ENCODE peak calls at places on chromosomes 5 and 9, in six cellular contexts. One of them, this sample, is unnamed.

GRCh38 chr5:171697591-171698102 is 88.0 kb upstream of the SMIM23 start:
- DNase-seq in nephron progenitor cell: no peak
- DNase-seq in aorta: no peak
- DNase-seq in AML-193: no peak
- DNase-seq in T follicular helper cell: no peak
- DNase-seq in CD4-positive, alpha-beta T cell: no peak
- DNase-seq in this sample: no peak

GRCh38 chr5:139911425-139912120 is 116.0 kb downstream of the PSD2 start:
- DNase-seq in nephron progenitor cell: no peak
- DNase-seq in T follicular helper cell: no peak
- DNase-seq in AML-193: no peak
- DNase-seq in aorta: no peak
- DNase-seq in CD4-positive, alpha-beta T cell: no peak
- DNase-seq in this sample: no peak

GRCh38 chr9:17065062-17065461 is 69.8 kb upstream of the CNTLN start:
- DNase-seq in nephron progenitor cell: no peak
- DNase-seq in AML-193: no peak
- DNase-seq in aorta: no peak
- DNase-seq in T follicular helper cell: no peak
- DNase-seq in CD4-positive, alpha-beta T cell: no peak
- DNase-seq in this sample: no peak

GRCh38 chr9:122005597-122005996 is 87.5 kb downstream of the TTLL11 start:
- DNase-seq in AML-193: no peak
- DNase-seq in nephron progenitor cell: no peak
- DNase-seq in CD4-positive, alpha-beta T cell: no peak
- DNase-seq in T follicular helper cell: no peak
- DNase-seq in aorta: no peak
- DNase-seq in this sample: peak

GRCh38 chr9:88812938-88813670 is 178.2 kb upstream of the S1PR3 start:
- DNase-seq in CD4-positive, alpha-beta T cell: no peak
- DNase-seq in AML-193: no peak
- DNase-seq in nephron progenitor cell: no peak
- DNase-seq in T follicular helper cell: no peak
- DNase-seq in aorta: no peak
- DNase-seq in this sample: peak

GRCh38 chr9:124190761-124191160 is 67.0 kb upstream of the NEK6 start:
- DNase-seq in CD4-positive, alpha-beta T cell: no peak
- DNase-seq in AML-193: no peak
- DNase-seq in nephron progenitor cell: no peak
- DNase-seq in T follicular helper cell: no peak
- DNase-seq in aorta: no peak
- DNase-seq in this sample: no peak

GRCh38 chr9:130311019-130311773 is 45.6 kb downstream of the HMCN2 start:
- DNase-seq in CD4-positive, alpha-beta T cell: no peak
- DNase-seq in AML-193: no peak
- DNase-seq in T follicular helper cell: no peak
- DNase-seq in aorta: no peak
- DNase-seq in nephron progenitor cell: no peak
- DNase-seq in this sample: no peak

GRCh38 chr5:150946351-150946905 is 41.6 kb upstream of the ZNF300 start:
- DNase-seq in aorta: peak
- DNase-seq in nephron progenitor cell: no peak
- DNase-seq in CD4-positive, alpha-beta T cell: no peak
- DNase-seq in T follicular helper cell: no peak
- DNase-seq in AML-193: no peak
- DNase-seq in this sample: no peak

GRCh38 chr9:20783057-20784038 is 99.3 kb downstream of the FOCAD start:
- DNase-seq in AML-193: no peak
- DNase-seq in CD4-positive, alpha-beta T cell: no peak
- DNase-seq in nephron progenitor cell: no peak
- DNase-seq in T follicular helper cell: no peak
- DNase-seq in aorta: no peak
- DNase-seq in this sample: no peak

GRCh38 chr9:16884952-16885513 is 14.6 kb upstream of the BNC2 start:
- DNase-seq in aorta: no peak
- DNase-seq in CD4-positive, alpha-beta T cell: no peak
- DNase-seq in nephron progenitor cell: no peak
- DNase-seq in T follicular helper cell: no peak
- DNase-seq in AML-193: peak
- DNase-seq in this sample: no peak

GRCh38 chr5:56585973-56586740 is 229.2 kb upstream of the MAP3K1 start:
- DNase-seq in aorta: no peak
- DNase-seq in CD4-positive, alpha-beta T cell: peak
- DNase-seq in T follicular helper cell: no peak
- DNase-seq in nephron progenitor cell: no peak
- DNase-seq in AML-193: no peak
- DNase-seq in this sample: no peak

GRCh38 chr9:101394687-101395086 is 3.7 kb downstream of the MRPL50 start:
- DNase-seq in nephron progenitor cell: no peak
- DNase-seq in AML-193: no peak
- DNase-seq in T follicular helper cell: no peak
- DNase-seq in aorta: no peak
- DNase-seq in CD4-positive, alpha-beta T cell: no peak
- DNase-seq in this sample: no peak

GRCh38 chr5:106766913-106767312 is 903.8 kb downstream of the EFNA5 start:
- DNase-seq in nephron progenitor cell: no peak
- DNase-seq in CD4-positive, alpha-beta T cell: no peak
- DNase-seq in AML-193: no peak
- DNase-seq in aorta: no peak
- DNase-seq in T follicular helper cell: no peak
- DNase-seq in this sample: no peak

GRCh38 chr5:149422429-149423286 is 43.6 kb upstream of the IL17B start:
- DNase-seq in aorta: peak
- DNase-seq in CD4-positive, alpha-beta T cell: no peak
- DNase-seq in T follicular helper cell: no peak
- DNase-seq in nephron progenitor cell: peak
- DNase-seq in AML-193: no peak
- DNase-seq in this sample: peak

GRCh38 chr5:98099448-98100105 is 673.9 kb upstream of the RGMB start:
- DNase-seq in CD4-positive, alpha-beta T cell: no peak
- DNase-seq in T follicular helper cell: no peak
- DNase-seq in aorta: no peak
- DNase-seq in nephron progenitor cell: no peak
- DNase-seq in AML-193: no peak
- DNase-seq in this sample: no peak

GRCh38 chr9:120918931-120919638 is 7.5 kb downstream of the TRAF1 start:
- DNase-seq in aorta: peak
- DNase-seq in AML-193: no peak
- DNase-seq in T follicular helper cell: no peak
- DNase-seq in nephron progenitor cell: no peak
- DNase-seq in CD4-positive, alpha-beta T cell: no peak
- DNase-seq in this sample: no peak

GRCh38 chr9:98916660-98917059 is 27.0 kb upstream of the COL15A1 start:
- DNase-seq in CD4-positive, alpha-beta T cell: no peak
- DNase-seq in AML-193: no peak
- DNase-seq in nephron progenitor cell: peak
- DNase-seq in T follicular helper cell: no peak
- DNase-seq in aorta: no peak
- DNase-seq in this sample: peak

GRCh38 chr5:9046756-9047481 is 499.0 kb downstream of the SEMA5A start:
- DNase-seq in CD4-positive, alpha-beta T cell: no peak
- DNase-seq in nephron progenitor cell: no peak
- DNase-seq in T follicular helper cell: no peak
- DNase-seq in AML-193: no peak
- DNase-seq in aorta: no peak
- DNase-seq in this sample: no peak

GRCh38 chr5:147305147-147305546 is 70.3 kb downstream of the STK32A start:
- DNase-seq in aorta: no peak
- DNase-seq in T follicular helper cell: no peak
- DNase-seq in AML-193: no peak
- DNase-seq in nephron progenitor cell: no peak
- DNase-seq in CD4-positive, alpha-beta T cell: no peak
- DNase-seq in this sample: no peak

GRCh38 chr9:30410273-30410672 is 1974.2 kb upstream of the ACO1 start:
- DNase-seq in AML-193: no peak
- DNase-seq in nephron progenitor cell: no peak
- DNase-seq in aorta: no peak
- DNase-seq in T follicular helper cell: no peak
- DNase-seq in CD4-positive, alpha-beta T cell: no peak
- DNase-seq in this sample: no peak

GRCh38 chr5:91706785-91707520 is 323.8 kb upstream of the ARRDC3 start:
- DNase-seq in AML-193: no peak
- DNase-seq in CD4-positive, alpha-beta T cell: no peak
- DNase-seq in aorta: no peak
- DNase-seq in T follicular helper cell: no peak
- DNase-seq in nephron progenitor cell: no peak
- DNase-seq in this sample: no peak

GRCh38 chr5:81315336-81315735 is 13.9 kb downstream of the ZCCHC9 start:
- DNase-seq in CD4-positive, alpha-beta T cell: no peak
- DNase-seq in T follicular helper cell: no peak
- DNase-seq in nephron progenitor cell: no peak
- DNase-seq in aorta: no peak
- DNase-seq in AML-193: no peak
- DNase-seq in this sample: no peak

GRCh38 chr9:72978724-72979123 is 25.9 kb upstream of the ALDH1A1 start:
- DNase-seq in nephron progenitor cell: no peak
- DNase-seq in AML-193: no peak
- DNase-seq in T follicular helper cell: no peak
- DNase-seq in CD4-positive, alpha-beta T cell: no peak
- DNase-seq in aorta: no peak
- DNase-seq in this sample: no peak

GRCh38 chr9:91395553-91396470 is 27.8 kb downstream of the NFIL3 start:
- DNase-seq in T follicular helper cell: no peak
- DNase-seq in AML-193: peak
- DNase-seq in nephron progenitor cell: no peak
- DNase-seq in CD4-positive, alpha-beta T cell: no peak
- DNase-seq in aorta: no peak
- DNase-seq in this sample: no peak

GRCh38 chr5:124007675-124008398 is 495.9 kb downstream of the CSNK1G3 start:
- DNase-seq in nephron progenitor cell: no peak
- DNase-seq in CD4-positive, alpha-beta T cell: no peak
- DNase-seq in AML-193: no peak
- DNase-seq in T follicular helper cell: no peak
- DNase-seq in aorta: no peak
- DNase-seq in this sample: no peak

GRCh38 chr5:68110894-68111293 is 104.7 kb upstream of the PIK3R1 start:
- DNase-seq in aorta: no peak
- DNase-seq in CD4-positive, alpha-beta T cell: no peak
- DNase-seq in nephron progenitor cell: no peak
- DNase-seq in T follicular helper cell: no peak
- DNase-seq in AML-193: no peak
- DNase-seq in this sample: no peak

GRCh38 chr5:180460834-180461233 is 33.3 kb upstream of the CNOT6 start:
- DNase-seq in aorta: peak
- DNase-seq in T follicular helper cell: no peak
- DNase-seq in nephron progenitor cell: no peak
- DNase-seq in CD4-positive, alpha-beta T cell: no peak
- DNase-seq in AML-193: no peak
- DNase-seq in this sample: no peak

GRCh38 chr9:86706391-86706790 is 240.9 kb downstream of the GAS1 start:
- DNase-seq in aorta: no peak
- DNase-seq in AML-193: no peak
- DNase-seq in T follicular helper cell: no peak
- DNase-seq in CD4-positive, alpha-beta T cell: no peak
- DNase-seq in nephron progenitor cell: no peak
- DNase-seq in this sample: no peak

GRCh38 chr5:66875325-66875724 is 279.1 kb downstream of the MAST4 start:
- DNase-seq in AML-193: peak
- DNase-seq in CD4-positive, alpha-beta T cell: no peak
- DNase-seq in T follicular helper cell: no peak
- DNase-seq in aorta: no peak
- DNase-seq in nephron progenitor cell: no peak
- DNase-seq in this sample: no peak

GRCh38 chr5:157303667-157304327 is 37.9 kb downstream of the CYFIP2 start:
- DNase-seq in CD4-positive, alpha-beta T cell: peak
- DNase-seq in aorta: no peak
- DNase-seq in AML-193: no peak
- DNase-seq in T follicular helper cell: peak
- DNase-seq in nephron progenitor cell: peak
- DNase-seq in this sample: peak

GRCh38 chr5:142446131-142446959 is 121.5 kb upstream of the SPRY4 start:
- DNase-seq in nephron progenitor cell: no peak
- DNase-seq in AML-193: no peak
- DNase-seq in aorta: no peak
- DNase-seq in CD4-positive, alpha-beta T cell: no peak
- DNase-seq in T follicular helper cell: no peak
- DNase-seq in this sample: no peak

GRCh38 chr5:89436464-89436863 is 553.5 kb upstream of the MEF2C start:
- DNase-seq in AML-193: no peak
- DNase-seq in aorta: no peak
- DNase-seq in CD4-positive, alpha-beta T cell: no peak
- DNase-seq in T follicular helper cell: no peak
- DNase-seq in nephron progenitor cell: no peak
- DNase-seq in this sample: no peak

GRCh38 chr9:118446962-118447490 is 742.8 kb downstream of the TLR4 start:
- DNase-seq in aorta: no peak
- DNase-seq in AML-193: no peak
- DNase-seq in nephron progenitor cell: no peak
- DNase-seq in CD4-positive, alpha-beta T cell: no peak
- DNase-seq in T follicular helper cell: no peak
- DNase-seq in this sample: no peak

GRCh38 chr9:2093920-2094597 is 78.9 kb downstream of the SMARCA2 start:
- DNase-seq in AML-193: no peak
- DNase-seq in T follicular helper cell: no peak
- DNase-seq in aorta: no peak
- DNase-seq in CD4-positive, alpha-beta T cell: no peak
- DNase-seq in nephron progenitor cell: no peak
- DNase-seq in this sample: peak

GRCh38 chr5:88883059-88883565 is at the start of gene MEF2C:
- DNase-seq in AML-193: peak
- DNase-seq in T follicular helper cell: no peak
- DNase-seq in nephron progenitor cell: peak
- DNase-seq in CD4-positive, alpha-beta T cell: no peak
- DNase-seq in aorta: peak
- DNase-seq in this sample: peak

GRCh38 chr5:1666812-1667588 is 132.6 kb downstream of the MRPL36 start:
- DNase-seq in T follicular helper cell: peak
- DNase-seq in AML-193: no peak
- DNase-seq in aorta: peak
- DNase-seq in nephron progenitor cell: peak
- DNase-seq in CD4-positive, alpha-beta T cell: peak
- DNase-seq in this sample: peak

GRCh38 chr5:44389410-44389879 is at the start of gene FGF10:
- DNase-seq in aorta: peak
- DNase-seq in nephron progenitor cell: peak
- DNase-seq in T follicular helper cell: no peak
- DNase-seq in CD4-positive, alpha-beta T cell: no peak
- DNase-seq in AML-193: no peak
- DNase-seq in this sample: peak

GRCh38 chr9:110864011-110864410 is 174.3 kb downstream of the LPAR1 start:
- DNase-seq in CD4-positive, alpha-beta T cell: no peak
- DNase-seq in T follicular helper cell: no peak
- DNase-seq in AML-193: no peak
- DNase-seq in nephron progenitor cell: no peak
- DNase-seq in aorta: no peak
- DNase-seq in this sample: no peak

This sample was measured in iPS-NIHi11.